ENCODE peak calls at places on chromosomes 11 and 22, in seven cellular contexts. One of them, this sample, is unnamed.

GRCh38 chr11:909406-909805 is 1.2 kb downstream of the CHID1 start:
- DNase-seq in HL-60: no peak
- DNase-seq in coronary artery: no peak
- DNase-seq in stimulated activated CD4-positive, alpha-beta T cell treated with anti-CD3 and anti-CD28 coated beads, Interleukin-4, amount 100 ng/mL, for 4 hours: no peak
- DNase-seq in B cell: no peak
- DNase-seq in nephron progenitor cell: no peak
- DNase-seq in naive thymus-derived CD8-positive, alpha-beta T cell: no peak
- DNase-seq in this sample: no peak

GRCh38 chr11:68810164-68810563 is 31.6 kb downstream of the CPT1A start:
- DNase-seq in naive thymus-derived CD8-positive, alpha-beta T cell: no peak
- DNase-seq in B cell: no peak
- DNase-seq in HL-60: no peak
- DNase-seq in coronary artery: no peak
- DNase-seq in stimulated activated CD4-positive, alpha-beta T cell treated with anti-CD3 and anti-CD28 coated beads, Interleukin-4, amount 100 ng/mL, for 4 hours: no peak
- DNase-seq in nephron progenitor cell: no peak
- DNase-seq in this sample: no peak

GRCh38 chr11:104476454-104476853 is 312.5 kb upstream of the PDGFD start:
- DNase-seq in stimulated activated CD4-positive, alpha-beta T cell treated with anti-CD3 and anti-CD28 coated beads, Interleukin-4, amount 100 ng/mL, for 4 hours: no peak
- DNase-seq in naive thymus-derived CD8-positive, alpha-beta T cell: no peak
- DNase-seq in B cell: no peak
- DNase-seq in coronary artery: no peak
- DNase-seq in HL-60: no peak
- DNase-seq in nephron progenitor cell: no peak
- DNase-seq in this sample: no peak

GRCh38 chr11:68012843-68013610 is 2.9 kb downstream of the ALDH3B1 start:
- DNase-seq in naive thymus-derived CD8-positive, alpha-beta T cell: no peak
- DNase-seq in coronary artery: peak
- DNase-seq in HL-60: no peak
- DNase-seq in stimulated activated CD4-positive, alpha-beta T cell treated with anti-CD3 and anti-CD28 coated beads, Interleukin-4, amount 100 ng/mL, for 4 hours: no peak
- DNase-seq in nephron progenitor cell: no peak
- DNase-seq in B cell: no peak
- DNase-seq in this sample: no peak

GRCh38 chr11:6833329-6833728 is 12.2 kb upstream of the OR10A5 start:
- DNase-seq in stimulated activated CD4-positive, alpha-beta T cell treated with anti-CD3 and anti-CD28 coated beads, Interleukin-4, amount 100 ng/mL, for 4 hours: no peak
- DNase-seq in naive thymus-derived CD8-positive, alpha-beta T cell: no peak
- DNase-seq in coronary artery: no peak
- DNase-seq in B cell: no peak
- DNase-seq in nephron progenitor cell: no peak
- DNase-seq in HL-60: no peak
- DNase-seq in this sample: no peak

GRCh38 chr22:42670921-42671709 is 21.9 kb upstream of the CYB5R3 start:
- DNase-seq in stimulated activated CD4-positive, alpha-beta T cell treated with anti-CD3 and anti-CD28 coated beads, Interleukin-4, amount 100 ng/mL, for 4 hours: no peak
- DNase-seq in nephron progenitor cell: no peak
- DNase-seq in HL-60: peak
- DNase-seq in coronary artery: no peak
- DNase-seq in naive thymus-derived CD8-positive, alpha-beta T cell: no peak
- DNase-seq in B cell: peak
- DNase-seq in this sample: peak

GRCh38 chr11:18191376-18191775 is 18.7 kb downstream of the MRGPRX4 start:
- DNase-seq in nephron progenitor cell: no peak
- DNase-seq in coronary artery: no peak
- DNase-seq in naive thymus-derived CD8-positive, alpha-beta T cell: no peak
- DNase-seq in B cell: no peak
- DNase-seq in stimulated activated CD4-positive, alpha-beta T cell treated with anti-CD3 and anti-CD28 coated beads, Interleukin-4, amount 100 ng/mL, for 4 hours: no peak
- DNase-seq in HL-60: no peak
- DNase-seq in this sample: no peak

GRCh38 chr11:62555464-62556092 is 9.0 kb upstream of the AHNAK start:
- DNase-seq in stimulated activated CD4-positive, alpha-beta T cell treated with anti-CD3 and anti-CD28 coated beads, Interleukin-4, amount 100 ng/mL, for 4 hours: peak
- DNase-seq in B cell: peak
- DNase-seq in HL-60: peak
- DNase-seq in naive thymus-derived CD8-positive, alpha-beta T cell: peak
- DNase-seq in coronary artery: no peak
- DNase-seq in nephron progenitor cell: no peak
- DNase-seq in this sample: peak

GRCh38 chr11:69920500-69921428 is 101.5 kb upstream of the FGF3 start:
- DNase-seq in nephron progenitor cell: peak
- DNase-seq in stimulated activated CD4-positive, alpha-beta T cell treated with anti-CD3 and anti-CD28 coated beads, Interleukin-4, amount 100 ng/mL, for 4 hours: no peak
- DNase-seq in coronary artery: peak
- DNase-seq in B cell: no peak
- DNase-seq in HL-60: no peak
- DNase-seq in naive thymus-derived CD8-positive, alpha-beta T cell: no peak
- DNase-seq in this sample: no peak

GRCh38 chr11:34512810-34513673 is 552 bp downstream of the ELF5 start:
- DNase-seq in stimulated activated CD4-positive, alpha-beta T cell treated with anti-CD3 and anti-CD28 coated beads, Interleukin-4, amount 100 ng/mL, for 4 hours: peak
- DNase-seq in coronary artery: no peak
- DNase-seq in B cell: peak
- DNase-seq in naive thymus-derived CD8-positive, alpha-beta T cell: peak
- DNase-seq in nephron progenitor cell: peak
- DNase-seq in HL-60: peak
- DNase-seq in this sample: peak

GRCh38 chr11:118641463-118642019 is 34.1 kb downstream of the PHLDB1 start:
- DNase-seq in nephron progenitor cell: no peak
- DNase-seq in coronary artery: no peak
- DNase-seq in naive thymus-derived CD8-positive, alpha-beta T cell: no peak
- DNase-seq in B cell: no peak
- DNase-seq in HL-60: no peak
- DNase-seq in stimulated activated CD4-positive, alpha-beta T cell treated with anti-CD3 and anti-CD28 coated beads, Interleukin-4, amount 100 ng/mL, for 4 hours: no peak
- DNase-seq in this sample: no peak